ENCODE peak calls at places on chromosomes 3 and 15, in nine cellular contexts. One of them, this sample, is unnamed.

GRCh38 chr3:29382399-29382798 is 101.5 kb downstream of the RBMS3 start:
- DNase-seq in upper lobe of right lung: no peak
- DNase-seq in tibial artery: no peak
- DNase-seq in mesothelial cell of epicardium: no peak
- DNase-seq in hepatocyte: no peak
- DNase-seq in K562: no peak
- DNase-seq in glutamatergic neuron: no peak
- DNase-seq in H9: no peak
- DNase-seq in coronary artery: no peak
- DNase-seq in this sample: no peak

GRCh38 chr15:85623648-85624047 is 171.1 kb downstream of the KLHL25 start:
- DNase-seq in upper lobe of right lung: no peak
- DNase-seq in tibial artery: no peak
- DNase-seq in mesothelial cell of epicardium: no peak
- DNase-seq in hepatocyte: no peak
- DNase-seq in K562: no peak
- DNase-seq in glutamatergic neuron: no peak
- DNase-seq in H9: no peak
- DNase-seq in coronary artery: no peak
- DNase-seq in this sample: peak

GRCh38 chr3:133828576-133829309 is 23.1 kb downstream of the SRPRB start:
- DNase-seq in upper lobe of right lung: no peak
- DNase-seq in tibial artery: no peak
- DNase-seq in mesothelial cell of epicardium: no peak
- DNase-seq in hepatocyte: no peak
- DNase-seq in K562: peak
- DNase-seq in glutamatergic neuron: peak
- DNase-seq in H9: peak
- DNase-seq in coronary artery: no peak
- DNase-seq in this sample: no peak

GRCh38 chr3:30472090-30472489 is 134.3 kb upstream of the TGFBR2 start:
- DNase-seq in upper lobe of right lung: no peak
- DNase-seq in tibial artery: no peak
- DNase-seq in mesothelial cell of epicardium: no peak
- DNase-seq in hepatocyte: no peak
- DNase-seq in K562: no peak
- DNase-seq in glutamatergic neuron: no peak
- DNase-seq in H9: no peak
- DNase-seq in coronary artery: no peak
- DNase-seq in this sample: no peak

GRCh38 chr15:90097475-90097874 is 4.8 kb downstream of the IDH2 start:
- DNase-seq in upper lobe of right lung: no peak
- DNase-seq in tibial artery: no peak
- DNase-seq in mesothelial cell of epicardium: no peak
- DNase-seq in hepatocyte: no peak
- DNase-seq in K562: no peak
- DNase-seq in glutamatergic neuron: no peak
- DNase-seq in H9: no peak
- DNase-seq in coronary artery: no peak
- DNase-seq in this sample: no peak

GRCh38 chr3:76040946-76041345 is 255.6 kb upstream of the ZNF717 start:
- DNase-seq in upper lobe of right lung: no peak
- DNase-seq in tibial artery: no peak
- DNase-seq in mesothelial cell of epicardium: no peak
- DNase-seq in hepatocyte: no peak
- DNase-seq in K562: no peak
- DNase-seq in glutamatergic neuron: no peak
- DNase-seq in H9: no peak
- DNase-seq in coronary artery: no peak
- DNase-seq in this sample: no peak

GRCh38 chr15:101579766-101580165 is 72.4 kb downstream of the TM2D3 start:
- DNase-seq in upper lobe of right lung: no peak
- DNase-seq in tibial artery: no peak
- DNase-seq in mesothelial cell of epicardium: no peak
- DNase-seq in hepatocyte: no peak
- DNase-seq in K562: no peak
- DNase-seq in glutamatergic neuron: no peak
- DNase-seq in H9: no peak
- DNase-seq in coronary artery: no peak
- DNase-seq in this sample: peak

GRCh38 chr3:82685761-82686160 is 924.3 kb upstream of the GBE1 start:
- DNase-seq in upper lobe of right lung: no peak
- DNase-seq in tibial artery: no peak
- DNase-seq in mesothelial cell of epicardium: no peak
- DNase-seq in hepatocyte: no peak
- DNase-seq in K562: no peak
- DNase-seq in glutamatergic neuron: no peak
- DNase-seq in H9: no peak
- DNase-seq in coronary artery: no peak
- DNase-seq in this sample: no peak

GRCh38 chr3:144182501-144182900 is 210.9 kb downstream of the DIPK2A start:
- DNase-seq in upper lobe of right lung: no peak
- DNase-seq in tibial artery: no peak
- DNase-seq in mesothelial cell of epicardium: no peak
- DNase-seq in hepatocyte: no peak
- DNase-seq in K562: no peak
- DNase-seq in glutamatergic neuron: no peak
- DNase-seq in H9: no peak
- DNase-seq in coronary artery: no peak
- DNase-seq in this sample: no peak

GRCh38 chr3:9890249-9891071 is at the start of gene JAGN1:
- DNase-seq in upper lobe of right lung: peak
- DNase-seq in tibial artery: peak
- DNase-seq in mesothelial cell of epicardium: peak
- DNase-seq in hepatocyte: peak
- DNase-seq in K562: peak
- DNase-seq in glutamatergic neuron: peak
- DNase-seq in H9: peak
- DNase-seq in coronary artery: peak
- DNase-seq in this sample: peak

GRCh38 chr3:36833160-36833814 is 68.9 kb upstream of the DCLK3 start:
- DNase-seq in upper lobe of right lung: no peak
- DNase-seq in tibial artery: no peak
- DNase-seq in mesothelial cell of epicardium: no peak
- DNase-seq in hepatocyte: no peak
- DNase-seq in K562: peak
- DNase-seq in glutamatergic neuron: no peak
- DNase-seq in H9: no peak
- DNase-seq in coronary artery: no peak
- DNase-seq in this sample: no peak

GRCh38 chr3:158718490-158719170 is 13.6 kb downstream of the RARRES1 start:
- DNase-seq in upper lobe of right lung: no peak
- DNase-seq in tibial artery: no peak
- DNase-seq in mesothelial cell of epicardium: no peak
- DNase-seq in hepatocyte: peak
- DNase-seq in K562: no peak
- DNase-seq in glutamatergic neuron: no peak
- DNase-seq in H9: no peak
- DNase-seq in coronary artery: peak
- DNase-seq in this sample: peak

GRCh38 chr3:55885721-55886120 is 398.6 kb upstream of the WNT5A start:
- DNase-seq in upper lobe of right lung: no peak
- DNase-seq in tibial artery: no peak
- DNase-seq in mesothelial cell of epicardium: no peak
- DNase-seq in hepatocyte: peak
- DNase-seq in K562: no peak
- DNase-seq in glutamatergic neuron: no peak
- DNase-seq in H9: no peak
- DNase-seq in coronary artery: no peak
- DNase-seq in this sample: no peak

GRCh38 chr3:156978471-156978961 is 152.4 kb downstream of the LEKR1 start:
- DNase-seq in upper lobe of right lung: no peak
- DNase-seq in tibial artery: no peak
- DNase-seq in mesothelial cell of epicardium: no peak
- DNase-seq in hepatocyte: no peak
- DNase-seq in K562: no peak
- DNase-seq in glutamatergic neuron: no peak
- DNase-seq in H9: no peak
- DNase-seq in coronary artery: no peak
- DNase-seq in this sample: no peak

GRCh38 chr3:169552533-169552932 is 111.0 kb downstream of the MECOM start:
- DNase-seq in upper lobe of right lung: no peak
- DNase-seq in tibial artery: no peak
- DNase-seq in mesothelial cell of epicardium: no peak
- DNase-seq in hepatocyte: no peak
- DNase-seq in K562: no peak
- DNase-seq in glutamatergic neuron: no peak
- DNase-seq in H9: no peak
- DNase-seq in coronary artery: no peak
- DNase-seq in this sample: no peak

GRCh38 chr3:17580901-17581300 is 161.5 kb downstream of the TBC1D5 start:
- DNase-seq in upper lobe of right lung: no peak
- DNase-seq in tibial artery: no peak
- DNase-seq in mesothelial cell of epicardium: no peak
- DNase-seq in hepatocyte: no peak
- DNase-seq in K562: peak
- DNase-seq in glutamatergic neuron: no peak
- DNase-seq in H9: no peak
- DNase-seq in coronary artery: no peak
- DNase-seq in this sample: no peak

GRCh38 chr3:42101048-42101447 is 9.9 kb downstream of the TRAK1 start:
- DNase-seq in upper lobe of right lung: no peak
- DNase-seq in tibial artery: peak
- DNase-seq in mesothelial cell of epicardium: no peak
- DNase-seq in hepatocyte: no peak
- DNase-seq in K562: no peak
- DNase-seq in glutamatergic neuron: no peak
- DNase-seq in H9: no peak
- DNase-seq in coronary artery: no peak
- DNase-seq in this sample: peak

GRCh38 chr15:82538961-82539689 is 1.1 kb downstream of the RPS17 start:
- DNase-seq in upper lobe of right lung: no peak
- DNase-seq in tibial artery: no peak
- DNase-seq in mesothelial cell of epicardium: no peak
- DNase-seq in hepatocyte: no peak
- DNase-seq in K562: peak
- DNase-seq in glutamatergic neuron: peak
- DNase-seq in H9: no peak
- DNase-seq in coronary artery: no peak
- DNase-seq in this sample: no peak

GRCh38 chr3:183300996-183301562 is 48.0 kb downstream of the B3GNT5 start:
- DNase-seq in upper lobe of right lung: no peak
- DNase-seq in tibial artery: no peak
- DNase-seq in mesothelial cell of epicardium: no peak
- DNase-seq in hepatocyte: no peak
- DNase-seq in K562: no peak
- DNase-seq in glutamatergic neuron: no peak
- DNase-seq in H9: no peak
- DNase-seq in coronary artery: no peak
- DNase-seq in this sample: no peak

GRCh38 chr15:40459391-40460015 is 11.3 kb upstream of the CHST14 start:
- DNase-seq in upper lobe of right lung: peak
- DNase-seq in tibial artery: no peak
- DNase-seq in mesothelial cell of epicardium: no peak
- DNase-seq in hepatocyte: no peak
- DNase-seq in K562: no peak
- DNase-seq in glutamatergic neuron: no peak
- DNase-seq in H9: no peak
- DNase-seq in coronary artery: no peak
- DNase-seq in this sample: no peak

DNA sequence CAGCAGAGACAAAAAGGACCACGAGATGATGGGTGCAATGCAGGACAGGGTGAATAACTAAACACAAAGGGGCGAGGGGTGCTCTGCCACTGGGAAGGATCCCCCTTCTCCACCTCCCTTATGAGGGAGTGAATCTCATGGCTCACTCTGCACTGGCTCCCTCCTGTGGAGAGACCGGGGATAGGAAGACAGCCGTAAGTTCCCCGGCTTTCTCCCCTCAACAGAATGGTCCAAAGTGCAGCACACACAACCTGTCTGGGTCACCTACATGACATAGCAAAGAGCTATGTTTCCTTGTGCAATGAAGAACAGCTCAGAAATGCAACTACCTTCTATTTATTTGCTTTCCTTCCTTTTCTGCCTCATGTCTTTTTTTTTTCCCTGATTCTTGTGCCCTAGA is 7.8 kb upstream of the ACSBG1 start:
- DNase-seq in upper lobe of right lung: no peak
- DNase-seq in tibial artery: no peak
- DNase-seq in mesothelial cell of epicardium: no peak
- DNase-seq in hepatocyte: peak
- DNase-seq in K562: peak
- DNase-seq in glutamatergic neuron: peak
- DNase-seq in H9: peak
- DNase-seq in coronary artery: no peak
- DNase-seq in this sample: no peak
- TF ChIP-seq CTCF in upper lobe of right lung: peak
- TF ChIP-seq CTCF in tibial artery: no peak
- TF ChIP-seq CTCF in mesothelial cell of epicardium: no peak
- TF ChIP-seq CTCF in hepatocyte: peak
- TF ChIP-seq CTCF in K562: peak
- TF ChIP-seq CTCF in glutamatergic neuron: peak
- TF ChIP-seq CTCF in H9: peak
- TF ChIP-seq CTCF in coronary artery: no peak
- TF ChIP-seq CTCF in this sample: peak

DNA sequence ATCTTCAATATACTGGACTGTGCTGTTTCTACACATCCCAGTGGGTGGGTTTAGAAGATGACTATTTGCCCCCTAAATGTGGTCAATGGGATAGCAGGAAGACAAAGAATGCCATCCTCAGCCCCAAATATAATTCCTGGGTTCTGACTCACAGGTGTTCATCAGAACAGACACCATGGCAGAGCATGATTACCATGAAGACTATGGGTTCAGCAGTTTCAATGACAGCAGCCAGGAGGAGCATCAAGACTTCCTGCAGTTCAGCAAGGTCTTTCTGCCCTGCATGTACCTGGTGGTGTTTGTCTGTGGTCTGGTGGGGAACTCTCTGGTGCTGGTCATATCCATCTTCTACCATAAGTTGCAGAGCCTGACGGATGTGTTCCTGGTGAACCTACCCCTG is 3.0 kb downstream of the CXCR6 start:
- DNase-seq in upper lobe of right lung: no peak
- DNase-seq in tibial artery: no peak
- DNase-seq in mesothelial cell of epicardium: no peak
- DNase-seq in hepatocyte: no peak
- DNase-seq in K562: no peak
- DNase-seq in glutamatergic neuron: no peak
- DNase-seq in H9: no peak
- DNase-seq in coronary artery: no peak
- DNase-seq in this sample: peak
- TF ChIP-seq CTCF in upper lobe of right lung: peak
- TF ChIP-seq CTCF in tibial artery: no peak
- TF ChIP-seq CTCF in mesothelial cell of epicardium: no peak
- TF ChIP-seq CTCF in hepatocyte: no peak
- TF ChIP-seq CTCF in K562: no peak
- TF ChIP-seq CTCF in glutamatergic neuron: no peak
- TF ChIP-seq CTCF in H9: no peak
- TF ChIP-seq CTCF in coronary artery: no peak
- TF ChIP-seq CTCF in this sample: peak

GRCh38 chr3:107578523-107578922 is 55.8 kb downstream of the BBX start:
- DNase-seq in upper lobe of right lung: no peak
- DNase-seq in tibial artery: no peak
- DNase-seq in mesothelial cell of epicardium: no peak
- DNase-seq in hepatocyte: no peak
- DNase-seq in K562: no peak
- DNase-seq in glutamatergic neuron: no peak
- DNase-seq in H9: peak
- DNase-seq in coronary artery: no peak
- DNase-seq in this sample: no peak
- TF ChIP-seq CTCF in upper lobe of right lung: no peak
- TF ChIP-seq CTCF in tibial artery: no peak
- TF ChIP-seq CTCF in mesothelial cell of epicardium: no peak
- TF ChIP-seq CTCF in hepatocyte: no peak
- TF ChIP-seq CTCF in K562: no peak
- TF ChIP-seq CTCF in glutamatergic neuron: no peak
- TF ChIP-seq CTCF in H9: peak
- TF ChIP-seq CTCF in coronary artery: no peak
- TF ChIP-seq CTCF in this sample: no peak

GRCh38 chr15:99613887-99614642 is 48.3 kb downstream of the MEF2A start:
- DNase-seq in upper lobe of right lung: peak
- DNase-seq in tibial artery: no peak
- DNase-seq in mesothelial cell of epicardium: no peak
- DNase-seq in hepatocyte: no peak
- DNase-seq in K562: no peak
- DNase-seq in glutamatergic neuron: no peak
- DNase-seq in H9: no peak
- DNase-seq in coronary artery: no peak
- DNase-seq in this sample: peak
- TF ChIP-seq CTCF in upper lobe of right lung: no peak
- TF ChIP-seq CTCF in tibial artery: no peak
- TF ChIP-seq CTCF in mesothelial cell of epicardium: no peak
- TF ChIP-seq CTCF in hepatocyte: no peak
- TF ChIP-seq CTCF in K562: no peak
- TF ChIP-seq CTCF in glutamatergic neuron: no peak
- TF ChIP-seq CTCF in H9: no peak
- TF ChIP-seq CTCF in coronary artery: no peak
- TF ChIP-seq CTCF in this sample: no peak